ENCODE peak calls at places on chromosomes 13 and 19, in ten cellular contexts. U is LNCaP clone FGC; T is fibroblast of pulmonary artery; O is heart left ventricle; Q is CD4-positive, alpha-beta T cell; N is AG09309; H is left lung; M is neural crest cell; J is SK-N-SH; A is left ventricle myocardium inferior. P is an unnamed sample.

GRCh38 chr13:90956036-90956435 is 391.5 kb upstream of the MIR17HG start:
- DNase-seq in T (no peak), Q (no peak), O (no peak), M (no peak), H (no peak), U (no peak), J (no peak), A (no peak), N (no peak), P (no peak)

GRCh38 chr13:98176777-98177608 is at the start of gene RNF113B:
- DNase-seq in H (peak), J (no peak), T (no peak), M (no peak), N (no peak), U (no peak), O (no peak), A (no peak), Q (no peak), P (no peak)

GRCh38 chr13:28059214-28059613 is 41.2 kb downstream of the FLT3 start:
- DNase-seq in O (peak), Q (peak), T (peak), J (peak), H (no peak), M (peak), N (no peak), U (peak), A (no peak), P (no peak)

GRCh38 chr13:51950722-51951121 is 60.5 kb downstream of the ATP7B start:
- DNase-seq in J (no peak), U (no peak), M (no peak), A (no peak), N (no peak), O (no peak), T (peak), Q (peak), H (no peak), P (no peak)

GRCh38 chr13:36619535-36619934 is 54.3 kb upstream of the SERTM1 start:
- DNase-seq in Q (no peak), H (no peak), O (no peak), N (no peak), A (no peak), U (no peak), M (no peak), J (no peak), T (no peak), P (no peak)

GRCh38 chr13:44013666-44014291 is 134.1 kb downstream of the LACC1 start:
- DNase-seq in J (no peak), Q (no peak), O (no peak), T (peak), M (no peak), A (no peak), U (no peak), N (peak), H (no peak), P (no peak)

GRCh38 chr19:48461982-48462655 is 6.7 kb downstream of the KCNJ14 start:
- DNase-seq in H (peak), J (peak), T (no peak), O (peak), N (no peak), U (no peak), M (no peak), A (no peak), Q (no peak), P (no peak)

GRCh38 chr19:39966617-39967016 is 4.3 kb upstream of the PSMC4 start:
- DNase-seq in O (no peak), H (no peak), M (no peak), N (no peak), Q (no peak), J (no peak), A (no peak), U (no peak), T (no peak), P (no peak)

GRCh38 chr13:29847501-29847983 is 2.9 kb downstream of the UBL3 start:
- DNase-seq in N (no peak), A (no peak), U (no peak), J (peak), H (no peak), O (no peak), Q (no peak), T (peak), M (peak), P (no peak)

GRCh38 chr13:45331981-45332830 is 8.8 kb downstream of the TPT1 start:
- DNase-seq in T (peak), H (no peak), M (no peak), O (no peak), J (no peak), A (no peak), Q (no peak), U (no peak), N (peak), P (no peak)

GRCh38 chr19:42442833-42443232 is at the start of gene CXCL17:
- DNase-seq in N (no peak), H (no peak), T (no peak), Q (no peak), M (no peak), U (no peak), A (no peak), O (no peak), J (no peak), P (no peak)

GRCh38 chr19:3492131-3492839 is 8.2 kb downstream of the DOHH start:
- DNase-seq in M (no peak), N (no peak), U (no peak), J (peak), O (no peak), T (no peak), H (peak), A (no peak), Q (no peak), P (no peak)

GRCh38 chr19:8363803-8364771 is at the start of gene ANGPTL4:
- DNase-seq in A (peak), Q (peak), J (peak), M (peak), N (no peak), T (peak), O (peak), U (no peak), H (peak), P (no peak)
- TF ChIP-seq CTCF in A (peak), Q (no peak), J (peak), M (peak), N (peak), T (peak), O (peak), U (no peak), H (no peak), P (no peak)

DNA sequence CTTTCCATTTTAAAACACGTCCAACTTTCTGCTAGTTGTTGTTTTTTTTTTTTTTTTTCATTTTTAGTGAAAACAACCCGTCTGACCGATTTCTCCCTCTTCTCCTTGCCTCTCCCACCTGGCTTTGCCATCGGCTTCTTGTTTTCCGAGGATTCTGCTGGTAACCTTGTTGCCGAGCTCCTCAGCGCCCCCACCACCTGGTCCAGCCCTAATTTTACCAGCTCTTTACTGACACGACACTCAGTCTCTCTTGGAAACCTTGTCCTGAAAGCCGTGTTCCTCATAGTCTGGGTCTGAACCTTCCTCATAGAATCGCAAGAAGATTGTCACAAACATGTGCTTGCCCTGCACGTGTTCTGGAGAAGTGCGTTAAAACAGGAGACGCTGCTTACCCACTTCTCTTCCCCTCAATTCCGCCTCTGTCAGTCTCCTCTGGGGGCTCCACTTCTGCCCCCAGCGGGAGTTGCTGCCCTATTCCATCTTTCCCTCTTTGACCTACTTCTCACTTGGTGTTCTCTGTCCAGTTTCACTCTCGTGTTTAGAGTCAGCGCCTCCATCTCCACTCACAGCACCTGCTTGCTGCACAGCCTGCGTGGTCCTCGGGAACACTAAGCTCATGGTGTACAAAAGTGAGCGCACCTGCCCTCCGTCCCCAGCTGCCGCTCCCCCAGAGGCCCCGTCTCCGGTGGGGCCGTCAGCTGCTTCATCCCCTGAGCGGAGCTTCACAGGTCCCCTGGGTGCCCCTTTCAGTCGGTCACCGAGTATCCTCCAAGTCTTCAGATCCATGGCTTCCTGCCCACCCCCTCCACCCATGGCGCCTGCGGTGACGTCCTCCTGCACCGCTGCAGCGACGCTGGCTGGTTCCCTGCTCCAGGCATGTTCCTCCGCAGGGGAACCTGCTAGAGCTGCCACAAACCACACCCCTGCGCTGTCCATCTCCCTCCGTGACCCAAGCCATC is 65.1 kb downstream of the TM9SF2 start:
- DNase-seq in H (no peak), T (no peak), O (no peak), M (no peak), U (no peak), N (no peak), J (no peak), A (no peak), Q (no peak), P (no peak)
- TF ChIP-seq CTCF in H (no peak), T (no peak), O (no peak), M (no peak), U (no peak), N (no peak), J (no peak), A (no peak), Q (no peak), P (no peak)

DNA sequence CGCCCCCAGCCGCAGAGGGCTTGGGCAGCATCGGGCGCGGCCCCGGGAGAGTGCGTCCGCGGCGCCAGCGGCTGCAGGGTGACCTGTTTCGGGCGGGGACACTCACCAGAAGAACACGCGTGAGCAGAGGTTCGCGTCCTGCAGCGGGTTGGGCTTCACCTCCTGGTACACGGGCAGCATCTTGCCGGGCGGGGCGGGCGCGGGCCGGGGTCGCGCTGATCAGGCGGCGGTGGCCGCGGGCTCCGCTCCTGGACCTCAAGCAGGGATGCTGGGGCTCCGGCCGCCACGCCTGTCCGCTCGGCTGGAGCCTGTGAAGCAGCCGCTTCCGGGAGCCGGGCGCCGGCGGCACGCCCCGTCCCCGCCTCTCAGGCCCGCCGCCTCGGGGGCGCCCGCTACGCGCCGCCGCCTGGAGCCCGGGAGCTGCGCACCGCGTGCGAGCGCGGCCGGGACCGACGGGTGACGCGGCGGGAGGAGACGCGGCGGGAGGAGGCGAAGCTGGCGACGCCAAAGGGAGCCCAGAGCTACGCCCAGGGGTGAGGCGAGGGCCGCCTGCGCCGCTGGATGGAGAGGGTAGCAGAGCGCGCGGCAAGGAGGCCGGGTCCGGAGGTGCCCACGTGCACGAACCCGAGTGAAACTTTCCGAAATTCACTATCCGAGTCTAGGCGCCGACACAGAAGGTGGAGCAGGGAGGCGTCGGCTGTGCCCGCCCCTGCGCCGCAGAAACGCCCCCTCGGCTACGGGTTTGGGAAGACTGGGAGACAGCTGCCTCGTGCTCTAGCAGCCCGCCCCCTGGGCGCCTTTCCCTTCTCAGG is at the start of gene ABCC4:
- DNase-seq in U (no peak), M (peak), A (peak), T (peak), J (peak), O (peak), H (peak), Q (peak), N (no peak), P (no peak)
- TF ChIP-seq CTCF in U (peak), M (no peak), A (no peak), T (no peak), J (no peak), O (no peak), H (no peak), Q (no peak), N (no peak), P (no peak)

GRCh38 chr19:50870417-50871089 is 2.7 kb upstream of the KLK2 start:
- DNase-seq in O (no peak), A (no peak), N (no peak), M (no peak), Q (no peak), J (peak), T (no peak), U (no peak), H (peak), P (no peak)
- TF ChIP-seq CTCF in O (no peak), A (no peak), N (no peak), M (no peak), Q (no peak), J (peak), T (no peak), U (no peak), H (no peak), P (no peak)

GRCh38 chr19:5507056-5507624 is 51.9 kb downstream of the ZNRF4 start:
- DNase-seq in A (no peak), J (no peak), M (no peak), N (no peak), O (no peak), U (no peak), Q (no peak), T (no peak), H (no peak), P (no peak)

GRCh38 chr19:5498817-5499535 is 43.8 kb downstream of the ZNRF4 start:
- DNase-seq in J (no peak), T (no peak), O (no peak), U (no peak), N (no peak), H (no peak), Q (no peak), A (no peak), M (peak), P (no peak)

GRCh38 chr19:5504115-5504514 is 48.9 kb downstream of the ZNRF4 start:
- DNase-seq in A (no peak), J (no peak), O (no peak), H (no peak), Q (no peak), T (no peak), U (no peak), M (no peak), N (no peak), P (no peak)

GRCh38 chr19:5501907-5502306 is 46.7 kb downstream of the ZNRF4 start:
- DNase-seq in A (no peak), H (no peak), J (no peak), U (no peak), O (no peak), M (no peak), T (no peak), N (no peak), Q (no peak), P (no peak)

DNA sequence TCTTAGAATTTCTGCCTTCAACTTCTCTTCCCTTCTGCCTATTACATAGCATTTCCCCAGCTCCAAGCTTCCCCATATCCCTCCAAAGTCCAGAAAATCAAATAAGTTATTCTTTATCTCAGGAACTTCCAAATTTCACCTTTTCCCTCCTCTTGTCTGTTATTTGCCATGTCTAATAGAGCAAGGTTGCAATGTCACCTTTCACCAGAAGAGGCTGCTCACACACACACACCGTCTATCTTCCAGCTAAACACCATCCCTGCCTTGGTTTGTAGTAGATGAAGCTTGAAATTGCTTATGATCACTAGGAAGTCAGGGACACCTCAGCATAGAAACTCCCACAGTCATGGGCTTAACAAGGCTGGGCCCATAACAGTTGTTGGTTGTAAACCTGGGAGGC is 48.4 kb downstream of the ZNRF4 start:
- DNase-seq in U (no peak), A (no peak), M (no peak), H (no peak), N (no peak), T (no peak), O (no peak), Q (no peak), J (no peak), P (no peak)
- TF ChIP-seq CTCF in U (no peak), A (no peak), M (no peak), H (no peak), N (peak), T (no peak), O (no peak), Q (no peak), J (peak), P (no peak)

DNA sequence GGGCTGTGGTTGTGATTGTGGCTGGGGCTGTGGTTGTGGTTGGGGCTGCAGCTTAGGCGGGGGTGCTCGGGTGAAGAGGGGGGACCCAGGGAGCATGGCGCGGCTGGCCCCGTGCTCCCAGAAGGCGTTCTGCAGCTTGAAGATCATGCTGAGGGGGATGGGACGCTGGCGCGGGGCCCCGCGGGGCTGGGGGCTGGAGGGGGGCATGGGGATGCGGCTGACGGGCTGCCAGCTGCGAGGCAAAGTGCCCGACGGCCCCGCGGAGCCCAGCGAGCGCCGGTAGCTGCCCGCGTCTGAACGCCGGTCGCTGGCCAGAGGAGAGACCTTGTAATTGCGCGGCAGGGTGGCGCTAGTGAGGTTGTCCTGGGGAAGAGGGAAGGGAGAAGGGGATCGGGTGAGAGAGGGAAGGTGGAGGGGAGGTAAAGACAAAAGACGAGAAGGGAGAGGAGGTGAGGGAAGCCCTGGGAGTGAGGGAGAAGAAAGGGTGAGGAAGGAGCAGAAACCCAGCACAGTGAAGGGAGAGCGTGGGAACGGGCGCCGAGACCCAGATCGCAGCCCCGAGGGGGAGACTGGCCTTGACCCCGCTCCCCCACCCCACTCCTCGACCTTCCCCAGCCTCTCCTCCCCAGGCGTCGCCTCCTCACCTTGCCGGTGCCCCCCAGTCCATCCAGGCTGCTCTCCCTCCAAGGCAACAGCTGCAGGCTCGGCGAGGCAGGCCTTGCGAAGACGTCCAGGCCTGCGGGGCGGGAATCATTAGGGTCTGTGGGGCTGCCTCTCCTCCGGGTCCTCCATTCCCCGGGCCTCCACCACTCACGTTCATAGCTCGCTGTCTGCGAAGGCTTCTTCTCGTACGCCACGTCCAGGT is 9.1 kb downstream of the PPP1R13L start:
- DNase-seq in J (no peak), H (no peak), O (no peak), Q (no peak), A (no peak), N (no peak), U (no peak), T (no peak), M (no peak), P (no peak)
- TF ChIP-seq CTCF in J (no peak), H (no peak), O (no peak), Q (no peak), A (no peak), N (no peak), U (no peak), T (no peak), M (no peak), P (no peak)

DNA sequence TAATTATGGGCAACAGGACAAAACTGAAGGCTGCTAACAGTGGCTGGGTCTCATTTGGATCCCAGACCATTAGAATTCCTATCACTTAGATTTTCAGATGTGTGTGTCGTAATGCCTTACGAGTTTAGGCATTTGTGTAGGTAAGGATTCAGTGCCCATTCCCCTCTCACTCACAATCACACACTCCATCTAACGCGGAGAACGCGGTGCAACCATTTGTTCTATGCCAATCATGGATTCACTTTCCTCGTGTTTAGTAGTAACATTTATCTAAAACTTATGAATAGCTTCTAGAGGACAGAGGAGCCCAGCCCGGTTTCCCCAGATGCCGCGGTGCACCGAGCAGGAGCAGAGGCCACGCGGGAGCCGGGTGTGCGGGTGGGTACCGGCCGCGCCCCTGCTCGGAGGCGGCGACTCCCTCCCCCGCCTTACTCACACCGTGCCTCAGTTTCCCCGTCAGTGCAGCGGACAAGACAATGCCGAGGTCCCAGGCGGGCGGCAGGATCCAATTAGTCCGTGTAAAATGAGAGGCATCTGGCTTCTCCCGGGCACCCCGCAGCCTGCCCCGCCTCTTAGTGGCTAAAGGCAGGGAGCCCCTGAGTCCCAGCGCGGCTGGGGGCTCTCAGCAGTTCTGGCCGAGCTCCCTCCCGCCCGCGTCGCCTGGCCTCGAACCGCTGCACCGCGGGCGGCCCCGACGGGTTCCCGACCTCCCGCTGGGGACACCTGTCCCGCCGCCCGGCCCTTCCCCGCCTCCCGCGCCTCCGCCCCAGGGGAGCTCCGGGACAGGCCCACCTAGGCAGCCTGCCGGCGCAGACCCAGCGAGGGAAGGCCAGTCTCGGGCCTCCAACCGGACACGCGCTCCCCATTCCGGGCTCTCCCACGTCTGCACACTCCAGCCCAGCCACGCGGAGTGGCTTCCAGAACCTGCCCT is 5.9 kb upstream of the C1QTNF9B start:
- DNase-seq in Q (no peak), U (no peak), A (no peak), J (peak), T (no peak), O (no peak), H (peak), N (no peak), M (no peak), P (no peak)
- TF ChIP-seq CTCF in Q (no peak), U (no peak), A (no peak), J (no peak), T (no peak), O (no peak), H (no peak), N (no peak), M (no peak), P (no peak)